ENCODE peak calls at places on chromosomes 7 and 10, in five cellular contexts. N is HepG2, K is H1, A is K562, T is GM12878. M is an unnamed sample.

GRCh38 chr7:1509226-1509625 is 5.0 kb upstream of the INTS1 start:
- DNase-seq in N (no peak), K (no peak), A (no peak), T (no peak), M (no peak)

GRCh38 chr7:21107101-21107500 is 320.4 kb upstream of the SP8 start:
- DNase-seq in N (no peak), K (no peak), A (no peak), T (no peak), M (no peak)

GRCh38 chr7:48083114-48083830 is 5.8 kb upstream of the UPP1 start:
- DNase-seq in N (no peak), K (no peak), A (no peak), T (no peak), M (no peak)

GRCh38 chr10:73899401-73899780 is 11.5 kb upstream of the PLAU start:
- DNase-seq in N (no peak), K (no peak), A (no peak), T (no peak), M (no peak)

GRCh38 chr7:107035446-107035845 is 9.1 kb upstream of the PRKAR2B start:
- DNase-seq in N (no peak), K (no peak), A (peak), T (no peak), M (no peak)

GRCh38 chr7:121420976-121421375 is 24.9 kb upstream of the FAM3C start:
- DNase-seq in N (no peak), K (no peak), A (no peak), T (no peak), M (no peak)

GRCh38 chr7:135925205-135925604 is 52.0 kb downstream of the MTPN start:
- DNase-seq in N (no peak), K (no peak), A (no peak), T (no peak), M (no peak)

GRCh38 chr7:3573151-3573550 is 272.1 kb downstream of the SDK1 start:
- DNase-seq in N (no peak), K (no peak), A (no peak), T (no peak), M (no peak)

GRCh38 chr7:471866-472639 is 47.6 kb downstream of the PDGFA start:
- DNase-seq in N (peak), K (no peak), A (peak), T (no peak), M (peak)

GRCh38 chr10:105146436-105146835 is 505.3 kb downstream of the SORCS3 start:
- DNase-seq in N (no peak), K (no peak), A (no peak), T (no peak), M (no peak)

GRCh38 chr7:157138101-157138423 is 664 bp upstream of the UBE3C start:
- DNase-seq in N (no peak), K (no peak), A (no peak), T (no peak), M (no peak)

GRCh38 chr7:114875171-114875570 is 46.7 kb upstream of the MDFIC start:
- DNase-seq in N (no peak), K (no peak), A (no peak), T (no peak), M (no peak)

GRCh38 chr7:128812514-128813168 is 17.6 kb upstream of the FLNC start:
- DNase-seq in N (no peak), K (no peak), A (peak), T (no peak), M (no peak)

GRCh38 chr7:907158-907980 is 31.0 kb downstream of the GET4 start:
- DNase-seq in N (no peak), K (no peak), A (no peak), T (no peak), M (no peak)

GRCh38 chr7:26857534-26858228 is 6.7 kb downstream of the SKAP2 start:
- DNase-seq in N (no peak), K (no peak), A (peak), T (no peak), M (peak)

GRCh38 chr10:87547734-87548311 is 43.1 kb downstream of the MINPP1 start:
- DNase-seq in N (no peak), K (no peak), A (no peak), T (no peak), M (no peak)

GRCh38 chr7:50393076-50393475 is 57.1 kb downstream of the FIGNL1 start:
- DNase-seq in N (no peak), K (no peak), A (peak), T (no peak), M (no peak)

GRCh38 chr10:35561670-35562069 is 43.5 kb upstream of the GJD4 start:
- DNase-seq in N (no peak), K (no peak), A (no peak), T (no peak), M (no peak)

GRCh38 chr10:15879663-15880062 is 19.4 kb upstream of the MINDY3 start:
- DNase-seq in N (no peak), K (no peak), A (no peak), T (no peak), M (no peak)

GRCh38 chr10:3099291-3100092 is 32.1 kb downstream of the PFKP start:
- DNase-seq in N (peak), K (no peak), A (no peak), T (no peak), M (no peak)

GRCh38 chr10:70575874-70576802 is 26.4 kb downstream of the PRF1 start:
- DNase-seq in N (peak), K (no peak), A (peak), T (peak), M (no peak)

GRCh38 chr10:70940834-70941568 is 52.6 kb upstream of the PCBD1 start:
- DNase-seq in N (no peak), K (no peak), A (peak), T (no peak), M (no peak)

GRCh38 chr10:70805619-70806215 is 10.0 kb upstream of the SGPL1 start:
- DNase-seq in N (no peak), K (no peak), A (no peak), T (no peak), M (no peak)

GRCh38 chr10:101646369-101646768 is 48.6 kb downstream of the FBXW4 start:
- DNase-seq in N (no peak), K (no peak), A (no peak), T (no peak), M (no peak)

GRCh38 chr7:69173341-69173740 is 424.9 kb upstream of the AUTS2 start:
- DNase-seq in N (no peak), K (no peak), A (no peak), T (no peak), M (no peak)

GRCh38 chr10:47050618-47051455 is 139.6 kb downstream of the PTPN20 start:
- DNase-seq in N (no peak), K (no peak), A (no peak), T (no peak), M (no peak)

GRCh38 chr10:83142074-83142563 is 997.2 kb upstream of the GHITM start:
- DNase-seq in N (no peak), K (no peak), A (no peak), T (no peak), M (no peak)

GRCh38 chr7:70072220-70072619 is 473.9 kb downstream of the AUTS2 start:
- DNase-seq in N (no peak), K (no peak), A (no peak), T (no peak), M (no peak)

GRCh38 chr7:25148772-25149575 is 23.9 kb upstream of the CYCS start:
- DNase-seq in N (no peak), K (no peak), A (no peak), T (no peak), M (no peak)

GRCh38 chr7:37062019-37062418 is 337.7 kb upstream of the AOAH start:
- DNase-seq in N (no peak), K (no peak), A (no peak), T (no peak), M (no peak)

GRCh38 chr10:50469288-50469687 is 154.5 kb downstream of the SGMS1 start:
- DNase-seq in N (no peak), K (no peak), A (no peak), T (no peak), M (no peak)

GRCh38 chr10:70910486-70911350 is 22.4 kb upstream of the PCBD1 start:
- DNase-seq in N (no peak), K (no peak), A (no peak), T (no peak), M (peak)

GRCh38 chr10:97743169-97743945 is 6.4 kb downstream of the ZFYVE27 start:
- DNase-seq in N (no peak), K (no peak), A (peak), T (no peak), M (no peak)

GRCh38 chr10:5538892-5539651 is 14.3 kb downstream of the CALML3 start:
- DNase-seq in N (no peak), K (no peak), A (peak), T (no peak), M (no peak)
- TF ChIP-seq ATF3 in N (no peak), K (no peak), A (no peak), T (no peak), M (no peak)

DNA sequence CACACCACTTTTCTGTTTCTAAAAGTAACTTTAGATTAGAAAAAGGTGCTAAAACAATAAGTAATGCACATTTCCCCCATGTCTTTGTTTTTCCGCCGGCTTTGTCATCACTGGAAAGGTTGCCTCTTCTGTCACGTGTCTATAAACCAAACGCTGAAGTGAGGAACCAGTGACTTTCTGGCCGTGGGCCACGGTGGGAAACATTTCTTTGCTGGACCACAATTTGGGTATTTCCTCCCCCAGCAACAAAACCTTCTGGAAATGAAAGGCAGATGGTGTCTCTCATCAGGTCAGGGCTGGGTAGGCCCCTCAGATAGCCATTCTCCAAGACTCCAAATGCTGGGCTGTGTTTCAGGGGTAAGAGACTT is 174.5 kb downstream of the SH3PXD2A start:
- DNase-seq in N (no peak), K (no peak), A (no peak), T (no peak), M (no peak)
- TF ChIP-seq ATF2 in N (no peak), K (no peak), A (no peak), T (no peak), M (no peak)

DNA sequence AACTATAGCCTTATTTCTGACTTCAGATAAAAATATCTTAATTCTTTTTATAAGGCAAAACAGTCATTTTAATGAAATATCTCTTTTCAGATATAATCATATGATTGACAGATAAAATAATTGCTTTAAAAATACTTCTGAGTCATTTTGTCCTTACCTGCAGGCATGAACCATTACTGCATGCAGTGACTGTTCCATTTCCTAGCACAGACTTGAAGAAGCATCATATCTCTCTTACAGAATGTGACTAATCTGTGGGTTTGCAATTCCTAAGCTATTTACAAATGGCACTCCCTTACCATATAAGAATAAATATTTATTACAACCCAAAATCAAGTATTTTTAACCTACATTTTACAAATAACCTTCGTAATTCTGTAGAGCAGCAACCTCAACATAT is 120.7 kb downstream of the SRPK2 start:
- DNase-seq in N (no peak), K (no peak), A (no peak), T (no peak), M (no peak)
- TF ChIP-seq MAX in N (no peak), K (no peak), A (no peak), T (no peak), M (no peak)

DNA sequence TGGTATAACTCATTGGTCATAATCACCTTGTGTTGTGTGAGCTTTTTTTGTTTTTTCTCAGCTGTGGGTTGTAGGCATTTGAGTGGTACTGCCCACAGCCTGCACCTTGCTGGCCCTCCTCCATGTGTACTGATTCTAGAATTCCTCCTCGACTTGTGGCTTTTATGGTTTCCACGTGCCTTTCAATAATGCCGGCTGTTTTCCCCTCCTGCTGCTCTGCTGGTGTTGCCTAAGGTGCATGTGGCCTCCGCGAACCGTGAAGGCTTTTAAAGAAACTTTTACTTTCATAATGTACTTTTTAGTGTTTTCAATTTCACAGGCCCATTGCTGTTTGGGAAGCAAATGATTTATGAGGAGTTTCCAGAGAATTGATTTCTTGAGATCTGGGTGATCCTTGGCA is 518.0 kb downstream of the REEP3 start:
- DNase-seq in N (no peak), K (no peak), A (no peak), T (peak), M (no peak)
- TF ChIP-seq ATF3 in N (no peak), K (no peak), A (no peak), T (no peak), M (no peak)

DNA sequence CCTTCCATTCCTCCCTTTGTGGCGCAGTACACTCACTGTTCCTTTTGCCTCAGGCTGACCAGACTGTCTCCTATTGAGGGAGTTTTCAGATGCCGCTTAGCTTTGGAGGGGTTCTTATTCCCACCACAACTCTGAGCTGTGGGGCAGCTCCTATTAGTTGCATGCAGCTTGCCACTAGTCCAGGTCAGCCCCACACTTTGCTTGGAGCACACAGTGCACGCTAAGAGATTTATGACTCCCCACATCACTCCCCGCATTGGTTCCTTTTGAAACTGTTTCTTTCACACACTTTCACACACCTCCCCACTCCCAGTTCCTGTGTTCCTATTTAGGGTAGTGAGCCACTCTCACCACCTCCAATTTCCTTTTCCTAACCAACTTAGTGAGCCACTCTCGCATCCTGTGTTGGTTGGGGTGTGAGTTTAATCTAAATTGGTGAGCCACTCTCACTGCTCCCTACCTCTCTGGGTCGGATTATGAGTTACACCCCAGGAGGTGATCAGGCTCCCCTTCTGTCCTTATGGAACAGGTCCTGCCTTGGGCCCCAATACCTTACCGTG is 10.4 kb upstream of the ZNF485 start:
- DNase-seq in N (no peak), K (no peak), A (no peak), T (peak), M (no peak)
- TF ChIP-seq ATF2 in N (no peak), K (no peak), A (no peak), T (peak), M (no peak)

GRCh38 chr10:132400547-132401151 is 3.6 kb downstream of the PWWP2B start:
- DNase-seq in N (no peak), K (no peak), A (no peak), T (no peak), M (no peak)

GRCh38 chr10:132398566-132398991 is 1.6 kb downstream of the PWWP2B start:
- DNase-seq in N (no peak), K (no peak), A (no peak), T (no peak), M (no peak)

GRCh38 chr10:132400041-132400546 is 3.1 kb downstream of the PWWP2B start:
- DNase-seq in N (no peak), K (no peak), A (no peak), T (no peak), M (no peak)

GRCh38 chr10:132397671-132398565 is 918 bp downstream of the PWWP2B start:
- DNase-seq in N (no peak), K (no peak), A (peak), T (no peak), M (no peak)

DNA sequence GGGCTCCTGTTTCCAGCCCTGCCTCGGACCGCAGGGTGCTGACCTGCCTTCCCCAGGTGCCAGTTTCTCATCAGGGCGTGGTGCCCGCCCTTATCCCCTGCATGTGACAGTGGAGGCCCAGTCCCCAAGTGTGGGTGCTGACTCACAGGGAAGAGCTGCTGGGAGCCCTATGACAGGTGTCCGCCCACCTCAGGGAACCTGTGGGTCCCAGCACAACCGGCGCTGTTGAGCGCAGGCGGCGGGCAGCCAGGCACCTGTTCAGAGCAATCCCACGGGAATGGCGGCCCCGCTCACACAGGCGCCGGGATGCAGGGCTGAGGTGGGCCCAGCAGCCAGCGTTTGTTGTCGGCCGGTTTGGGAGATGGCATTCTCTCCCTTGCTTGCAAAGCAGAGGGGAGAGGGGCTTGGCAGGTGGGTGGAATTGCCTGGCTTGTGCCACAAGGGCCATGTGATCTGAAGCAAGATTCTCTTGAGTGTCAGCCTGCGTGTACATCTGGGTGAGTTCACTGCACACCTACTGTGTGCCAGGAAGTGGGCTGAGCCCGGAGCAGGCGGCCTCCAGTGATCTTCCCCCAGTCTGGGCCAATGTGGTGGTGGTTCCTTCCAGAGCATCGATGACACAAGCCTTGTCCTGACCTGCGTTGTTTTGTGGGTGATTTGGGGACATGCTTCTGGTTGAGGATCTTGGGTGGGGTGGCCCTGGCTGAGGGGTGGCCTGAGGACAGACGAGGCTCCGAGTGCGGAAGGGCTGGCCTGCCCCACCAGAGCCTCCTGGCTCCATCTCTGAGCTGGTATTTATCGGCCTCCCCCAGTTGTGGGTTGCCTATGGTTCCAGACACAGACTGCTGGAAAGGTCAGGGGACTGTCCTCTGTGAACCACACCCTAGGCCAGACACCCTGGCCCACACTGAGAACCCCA is 2.4 kb downstream of the PWWP2B start:
- DNase-seq in N (no peak), K (no peak), A (no peak), T (no peak), M (no peak)
- TF ChIP-seq MAX in N (no peak), K (no peak), A (no peak), T (no peak), M (no peak)

GRCh38 chr10:92591550-92592140 is 1.3 kb upstream of the KIF11 start:
- DNase-seq in N (peak), K (peak), A (peak), T (peak), M (peak)
- TF ChIP-seq ATF3 in N (peak), K (no peak), A (no peak), T (no peak), M (no peak)

GRCh38 chr7:97270280-97270679 is 152.8 kb downstream of the SDHAF3 start:
- DNase-seq in N (no peak), K (no peak), A (no peak), T (no peak), M (no peak)
- TF ChIP-seq ATF2 in N (no peak), K (no peak), A (no peak), T (peak), M (no peak)

GRCh38 chr10:30558411-30558810 is 71.1 kb downstream of the LYZL2 start:
- DNase-seq in N (no peak), K (no peak), A (no peak), T (no peak), M (no peak)

GRCh38 chr10:30555465-30555864 is 74.1 kb downstream of the LYZL2 start:
- DNase-seq in N (no peak), K (no peak), A (no peak), T (no peak), M (no peak)

GRCh38 chr10:30556189-30556588 is 73.4 kb downstream of the LYZL2 start:
- DNase-seq in N (no peak), K (no peak), A (no peak), T (no peak), M (no peak)

GRCh38 chr10:30559118-30559684 is 70.4 kb downstream of the LYZL2 start:
- DNase-seq in N (no peak), K (no peak), A (no peak), T (no peak), M (no peak)

GRCh38 chr10:30557884-30558283 is 71.7 kb downstream of the LYZL2 start:
- DNase-seq in N (peak), K (no peak), A (no peak), T (no peak), M (no peak)
- TF ChIP-seq MAX in N (no peak), K (no peak), A (no peak), T (no peak), M (no peak)